ENCODE peak calls at places on chromosomes 2 and 18, in five cellular contexts. T is thoracic aorta, H is HCT116, V is tibial artery, K is brain microvascular endothelial cell. Y is an unnamed sample.

GRCh38 chr2:26462511-26463251 is 15.2 kb downstream of the OTOF start:
- DNase-seq in V (peak; percentile 52), K (peak; percentile 73), H (peak; percentile 60), T (no peak), Y (peak; percentile 35)

GRCh38 chr2:223058952-223059716 is 7.1 kb downstream of the KCNE4 start:
- DNase-seq in H (no peak), V (no peak), T (no peak), K (peak; percentile 51), Y (no peak)

GRCh38 chr2:178796079-178796677 is 11.0 kb downstream of the TTN start:
- DNase-seq in K (no peak), T (no peak), V (no peak), H (peak; percentile 22), Y (peak; percentile 15)

GRCh38 chr2:172038121-172038520 is 38.4 kb downstream of the METAP1D start:
- DNase-seq in T (no peak), V (no peak), H (no peak), K (no peak), Y (no peak)

GRCh38 chr2:160034396-160034795 is 28.0 kb downstream of the PLA2R1 start:
- DNase-seq in H (no peak), T (no peak), V (no peak), K (peak; percentile 33), Y (no peak)

GRCh38 chr2:233764264-233764663 is 4.2 kb downstream of the UGT1A1 start:
- DNase-seq in V (no peak), K (peak; percentile 61), T (no peak), H (no peak), Y (no peak)

GRCh38 chr18:7872569-7872968 is 305.5 kb downstream of the PTPRM start:
- DNase-seq in V (no peak), K (peak; percentile 50), H (peak; percentile 71), T (no peak), Y (no peak)

GRCh38 chr2:241389697-241390096 is 33.6 kb downstream of the FARP2 start:
- DNase-seq in H (no peak), T (no peak), V (no peak), K (no peak), Y (no peak)

GRCh38 chr18:73124165-73124564 is 256.4 kb upstream of the NETO1 start:
- DNase-seq in H (no peak), V (no peak), T (no peak), K (no peak), Y (no peak)

GRCh38 chr2:42984617-42985016 is 192.2 kb upstream of the HAAO start:
- DNase-seq in V (no peak), T (no peak), K (no peak), H (no peak), Y (no peak)

GRCh38 chr2:11203480-11203879 is 48.2 kb downstream of the SLC66A3 start:
- DNase-seq in H (peak; percentile 65), K (no peak), V (no peak), T (no peak), Y (no peak)

GRCh38 chr2:44680983-44681481 is 260.5 kb upstream of the SIX3 start:
- DNase-seq in T (no peak), V (no peak), H (no peak), K (no peak), Y (peak; percentile 73)

GRCh38 chr2:159157361-159158045 is 129.0 kb downstream of the WDSUB1 start:
- DNase-seq in T (no peak), K (no peak), V (no peak), H (no peak), Y (no peak)

GRCh38 chr2:1544478-1545069 is 131.3 kb downstream of the TPO start:
- DNase-seq in H (no peak), K (peak; percentile 58), V (no peak), T (no peak), Y (no peak)

GRCh38 chr2:6202756-6203155 is 510.6 kb downstream of the SOX11 start:
- DNase-seq in T (no peak), H (no peak), V (no peak), K (no peak), Y (no peak)

GRCh38 chr2:98036349-98037000 is 40.7 kb upstream of the TMEM131 start:
- DNase-seq in K (no peak), V (no peak), T (no peak), H (no peak), Y (no peak)

GRCh38 chr2:234555616-234556249 is 58.9 kb upstream of the ARL4C start:
- DNase-seq in V (no peak), K (peak; percentile 81), T (no peak), H (no peak), Y (no peak)

GRCh38 chr2:228762565-228762964 is 508.5 kb downstream of the PID1 start:
- DNase-seq in T (no peak), H (no peak), V (no peak), K (no peak), Y (no peak)

GRCh38 chr2:111705711-111706323 is 178.2 kb downstream of the ANAPC1 start:
- DNase-seq in V (no peak), H (peak; percentile 86), K (peak; percentile 73), T (no peak), Y (peak; percentile 99)

GRCh38 chr18:33666915-33667314 is 88.9 kb downstream of the ASXL3 start:
- DNase-seq in K (no peak), H (no peak), V (no peak), T (no peak), Y (no peak)

GRCh38 chr2:48479923-48480322 is 50.0 kb upstream of the STON1 start:
- DNase-seq in H (no peak), K (no peak), T (no peak), V (no peak), Y (no peak)

GRCh38 chr2:234289789-234290188 is 207.1 kb downstream of the ARL4C start:
- DNase-seq in K (peak; percentile 93), H (peak; percentile 57), T (no peak), V (no peak), Y (no peak)

GRCh38 chr2:54709341-54709809 is 14.1 kb upstream of the EML6 start:
- DNase-seq in H (no peak), T (no peak), K (no peak), V (no peak), Y (no peak)

GRCh38 chr2:176097820-176098365 is 1.7 kb upstream of the HOXD12 start:
- DNase-seq in V (no peak), K (no peak), T (no peak), H (no peak), Y (no peak)

GRCh38 chr18:63186520-63186919 is 133.0 kb downstream of the BCL2 start:
- DNase-seq in H (no peak), V (no peak), K (no peak), T (no peak), Y (no peak)

GRCh38 chr2:240724431-240724830 is 32.8 kb downstream of the AQP12A start:
- DNase-seq in H (no peak), K (no peak), V (no peak), T (no peak), Y (no peak)

GRCh38 chr2:51695531-51695930 is 663.6 kb upstream of the NRXN1 start:
- DNase-seq in K (no peak), V (no peak), T (no peak), H (no peak), Y (no peak)

GRCh38 chr18:35747894-35748472 is 166.4 kb downstream of the GALNT1 start:
- DNase-seq in V (no peak), K (no peak), H (no peak), T (no peak), Y (no peak)

GRCh38 chr2:238602223-238602945 is 175.7 kb downstream of the ASB1 start:
- DNase-seq in H (no peak), K (no peak), V (no peak), T (no peak), Y (no peak)

GRCh38 chr2:222819722-222820333 is 41.0 kb upstream of the ACSL3 start:
- DNase-seq in V (no peak), K (no peak), H (no peak), T (no peak), Y (peak; percentile 59)

GRCh38 chr2:100256416-100256815 is 65.9 kb downstream of the LONRF2 start:
- DNase-seq in K (no peak), V (peak; percentile 54), H (no peak), T (no peak), Y (no peak)

GRCh38 chr18:48629730-48630324 is 91.0 kb downstream of the CTIF start:
- DNase-seq in V (peak; percentile 25), K (peak; percentile 99), T (no peak), H (peak; percentile 76), Y (peak; percentile 57)

GRCh38 chr2:41706261-41706660 is 341.6 kb upstream of the PKDCC start:
- DNase-seq in V (no peak), H (no peak), T (no peak), K (no peak), Y (no peak)

GRCh38 chr2:17672583-17673317 is 80.9 kb downstream of the SMC6 start:
- DNase-seq in V (no peak), H (no peak), T (no peak), K (peak; percentile 44), Y (peak; percentile 4)

GRCh38 chr2:241908686-241909420 is 39.3 kb downstream of the RTP5 start:
- DNase-seq in H (no peak), K (no peak), T (no peak), V (no peak), Y (no peak)

GRCh38 chr2:68216454-68217310 is 35.6 kb downstream of the PPP3R1 start:
- DNase-seq in T (no peak), H (no peak), V (no peak), K (no peak), Y (no peak)
- TF ChIP-seq CTCF in T (no peak), H (no peak), V (no peak), K (no peak), Y (no peak)

DNA sequence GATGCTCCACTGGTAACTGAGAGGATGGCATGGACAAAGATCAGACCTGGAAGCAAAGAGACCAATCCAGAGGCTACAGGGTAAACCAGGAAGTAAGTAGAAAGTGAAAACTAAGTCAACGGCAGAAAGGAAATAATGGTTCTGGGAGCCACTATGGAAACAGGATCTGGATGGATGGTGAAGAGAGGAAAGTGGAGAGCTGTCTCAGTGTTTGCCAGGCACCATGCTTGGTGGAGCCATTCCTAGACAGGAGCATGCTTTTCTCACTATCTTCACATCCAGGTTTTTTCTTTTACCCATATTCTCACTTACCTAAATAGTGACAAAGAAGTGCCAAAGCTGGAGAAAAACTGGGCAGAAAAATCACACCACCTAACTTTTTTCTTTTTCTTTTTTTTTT is 22.2 kb downstream of the ZNF521 start:
- DNase-seq in K (no peak), T (no peak), H (no peak), V (no peak), Y (no peak)
- H3K4me3 ChIP-seq in K (no peak overlapping the region), T (no peak overlapping the region), H (no peak overlapping the region), V (no peak overlapping the region), Y (no peak overlapping the region)

DNA sequence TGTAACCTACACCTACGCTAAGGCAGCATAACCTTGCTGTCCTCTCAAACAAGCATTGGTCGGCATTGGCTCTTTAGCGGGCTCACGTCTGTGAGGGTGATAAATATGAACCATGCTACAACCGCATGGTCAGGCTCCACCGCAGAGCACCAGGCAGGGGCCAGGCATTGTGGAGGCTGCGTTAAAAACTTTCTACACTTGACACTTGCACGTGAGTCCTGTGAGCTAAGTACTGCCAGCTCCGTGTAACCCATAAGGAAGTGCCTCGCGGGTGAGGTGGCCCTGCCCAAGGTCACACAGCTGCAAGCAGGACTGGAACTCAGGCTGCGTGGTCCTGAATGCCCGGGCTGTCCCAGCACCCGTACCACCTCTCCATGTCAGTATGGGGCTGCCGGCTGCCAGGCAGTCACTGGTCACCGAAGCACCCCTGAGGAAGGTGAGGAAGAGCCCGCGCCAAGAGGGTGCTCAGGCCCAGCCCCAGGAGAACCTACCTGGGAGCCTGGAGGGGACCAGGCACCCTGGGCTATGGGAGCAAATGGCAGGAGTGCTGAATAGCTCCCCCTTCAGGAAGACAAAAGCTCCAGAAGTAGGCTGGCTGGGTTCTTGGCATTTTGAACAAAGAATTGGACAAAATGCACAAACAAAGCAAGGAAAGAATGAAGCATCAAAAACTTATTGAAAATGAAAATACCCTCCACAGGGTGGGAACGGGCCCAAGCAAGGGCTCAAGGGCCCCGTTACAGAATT is 271.1 kb upstream of the RAB6C start:
- DNase-seq in T (no peak), H (no peak), K (no peak), V (no peak), Y (no peak)
- TF ChIP-seq CTCF in T (no peak), H (peak; percentile 36), K (no peak), V (no peak), Y (no peak)

GRCh38 chr2:168210216-168210897 is 37.0 kb downstream of the STK39 start:
- DNase-seq in T (no peak), V (no peak), H (no peak), K (no peak), Y (no peak)
- H3K4me3 ChIP-seq in T (peak overlapping the region; percentile 56), V (peak overlapping the region; percentile 26), H (no peak overlapping the region), K (no peak overlapping the region), Y (no peak overlapping the region)

Y was measured in retinal pigment epithelial cell.